ENCODE peak calls at places on chromosomes 6 and 20, in four cellular contexts. K is K562, F is HepG2, T is H1. W is an unnamed sample.

GRCh38 chr6:127606131-127606562 is 29.2 kb downstream of the C6orf58 start:
- DNase-seq in K (no peak), F (peak), T (no peak), W (peak)

GRCh38 chr20:42255820-42256219 is 637.6 kb upstream of the CHD6 start:
- DNase-seq in K (no peak), T (no peak), F (no peak), W (no peak)

GRCh38 chr6:167444602-167445346 is 119.9 kb downstream of the TTLL2 start:
- DNase-seq in K (no peak), F (peak), T (no peak), W (no peak)

GRCh38 chr6:169961772-169962561 is 210.5 kb downstream of the ERMARD start:
- DNase-seq in T (no peak), F (no peak), K (no peak), W (no peak)

GRCh38 chr6:11921017-11921438 is 91.1 kb upstream of the HIVEP1 start:
- DNase-seq in K (peak), F (no peak), T (no peak), W (peak)

GRCh38 chr6:121794630-121795029 is 359.2 kb downstream of the GJA1 start:
- DNase-seq in K (no peak), F (no peak), T (no peak), W (peak)

GRCh38 chr20:49028684-49029083 is 17.4 kb upstream of the CSE1L start:
- DNase-seq in F (peak), T (no peak), K (peak), W (peak)

GRCh38 chr6:118551063-118551672 is 3.1 kb downstream of the PLN start:
- DNase-seq in K (peak), T (no peak), F (peak), W (peak)

GRCh38 chr20:41249781-41250281 is 67.7 kb downstream of the ZHX3 start:
- DNase-seq in T (peak), F (peak), K (peak), W (peak)

GRCh38 chr6:112600168-112600567 is 253.0 kb downstream of the RFPL4B start:
- DNase-seq in T (no peak), F (no peak), K (no peak), W (no peak)

GRCh38 chr20:22922987-22923386 is 112.1 kb upstream of the SSTR4 start:
- DNase-seq in F (no peak), K (no peak), T (no peak), W (no peak)

GRCh38 chr6:19864285-19864684 is 27.1 kb downstream of the ID4 start:
- DNase-seq in T (no peak), K (no peak), F (no peak), W (no peak)

GRCh38 chr20:50376888-50377459 is 133.2 kb upstream of the PTPN1 start:
- DNase-seq in T (no peak), K (no peak), F (no peak), W (no peak)

GRCh38 chr6:73694711-73695411 is 1.1 kb upstream of the CD109 start:
- DNase-seq in K (no peak), F (no peak), T (no peak), W (no peak)

GRCh38 chr6:65786815-65787214 is 79.8 kb upstream of the EYS start:
- DNase-seq in K (no peak), F (no peak), T (no peak), W (no peak)

GRCh38 chr6:11423667-11424066 is 113.9 kb upstream of the TMEM170B start:
- DNase-seq in T (no peak), F (no peak), K (no peak), W (no peak)

GRCh38 chr20:11912013-11912663 is 5.6 kb upstream of the BTBD3 start:
- DNase-seq in K (no peak), F (peak), T (no peak), W (peak)

GRCh38 chr20:44516491-44516890 is 5.4 kb downstream of the SERINC3 start:
- DNase-seq in K (no peak), T (no peak), F (no peak), W (no peak)

GRCh38 chr20:2402271-2402980 is 21.7 kb downstream of the TGM6 start:
- DNase-seq in F (peak), T (no peak), K (no peak), W (peak)

GRCh38 chr6:168717491-168717890 is 276.5 kb downstream of the SMOC2 start:
- DNase-seq in K (no peak), F (no peak), T (no peak), W (no peak)

GRCh38 chr6:3939559-3939958 is 90.4 kb downstream of the FAM50B start:
- DNase-seq in K (no peak), T (no peak), F (no peak), W (no peak)

GRCh38 chr20:31823360-31824124 is 4.4 kb downstream of the MYLK2 start:
- DNase-seq in T (no peak), K (no peak), F (no peak), W (no peak)

GRCh38 chr20:11499235-11499634 is 418.5 kb upstream of the BTBD3 start:
- DNase-seq in T (no peak), F (no peak), K (no peak), W (no peak)

GRCh38 chr6:105667061-105667460 is 264.2 kb upstream of the PREP start:
- DNase-seq in F (no peak), K (no peak), T (no peak), W (no peak)

GRCh38 chr6:1856381-1856780 is 246.7 kb downstream of the FOXC1 start:
- DNase-seq in T (no peak), F (no peak), K (no peak), W (no peak)

GRCh38 chr6:51265426-51265825 is 446.8 kb downstream of the TFAP2B start:
- DNase-seq in K (no peak), T (no peak), F (no peak), W (no peak)

GRCh38 chr6:135796884-135797283 is 54.6 kb upstream of the PDE7B start:
- DNase-seq in K (no peak), T (no peak), F (no peak), W (no peak)

GRCh38 chr6:38349795-38350194 is 289.9 kb downstream of the BTBD9 start:
- DNase-seq in F (no peak), T (no peak), K (no peak), W (no peak)

GRCh38 chr6:134911532-134911931 is 38.4 kb downstream of the ALDH8A1 start:
- DNase-seq in F (no peak), K (no peak), T (no peak), W (no peak)

GRCh38 chr20:25037288-25038102 is 20.4 kb downstream of the ACSS1 start:
- DNase-seq in F (no peak), K (no peak), T (no peak), W (no peak)

GRCh38 chr6:22471746-22472145 is 97.6 kb upstream of the HDGFL1 start:
- DNase-seq in K (no peak), F (no peak), T (no peak), W (no peak)

GRCh38 chr6:19891446-19891845 is 54.3 kb downstream of the ID4 start:
- DNase-seq in T (no peak), F (no peak), K (no peak), W (no peak)

GRCh38 chr6:125781307-125781868 is 9.4 kb upstream of the NCOA7 start:
- DNase-seq in K (no peak), T (no peak), F (no peak), W (no peak)

GRCh38 chr20:45090481-45090880 is 10.4 kb downstream of the KCNS1 start:
- DNase-seq in F (no peak), T (no peak), K (no peak), W (no peak)

GRCh38 chr20:62369508-62370114 is 2.5 kb upstream of the LAMA5 start:
- DNase-seq in T (no peak), F (no peak), K (no peak), W (no peak)

DNA sequence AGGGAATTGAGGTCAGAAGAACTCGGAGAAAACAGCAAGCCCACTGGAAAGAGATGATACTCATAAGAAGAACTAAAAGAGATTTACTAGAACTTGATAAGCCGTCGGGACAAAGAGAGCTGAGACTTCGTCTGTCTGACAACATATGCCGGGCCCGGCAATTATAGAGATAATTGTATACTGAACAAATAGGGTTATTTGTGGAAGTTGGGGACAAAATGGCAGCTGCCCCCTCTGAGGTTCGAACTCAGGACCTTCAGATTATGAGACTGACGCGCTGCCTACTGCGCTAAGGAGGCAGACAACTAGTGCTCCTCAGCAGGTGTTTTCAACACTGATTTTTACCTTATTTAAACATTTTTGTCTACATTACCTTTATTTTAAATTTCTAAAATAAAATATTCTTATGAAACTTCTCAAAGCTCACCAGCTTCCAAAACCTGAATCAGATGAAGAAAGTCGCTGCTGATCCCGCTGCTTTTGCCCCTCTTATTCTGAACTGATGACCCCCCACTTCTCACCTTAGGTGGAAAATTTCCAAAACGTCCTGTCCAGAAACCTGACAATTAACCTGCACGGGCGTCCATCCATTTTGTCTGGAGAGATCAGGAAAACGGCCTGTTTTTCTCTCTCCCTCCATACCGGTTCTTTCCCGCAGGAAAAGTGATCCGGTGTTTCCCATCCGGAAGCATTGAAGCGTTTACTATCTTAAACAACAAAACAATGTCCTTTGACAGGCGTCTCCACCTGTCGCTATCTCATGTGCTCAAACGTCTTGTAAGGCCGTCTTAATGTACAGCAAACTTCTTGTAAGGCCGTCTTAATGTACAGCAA is 29.5 kb upstream of the TRIM27 start:
- DNase-seq in T (peak), F (peak), K (peak), W (peak)
- TF ChIP-seq PHF8 in T (no peak), F (peak), K (peak), W (no peak)

GRCh38 chr20:36791862-36792261 is 18.3 kb upstream of the DSN1 start:
- DNase-seq in T (no peak), F (no peak), K (no peak), W (no peak)

GRCh38 chr20:36793294-36794115 is 19.9 kb upstream of the DSN1 start:
- DNase-seq in K (no peak), T (no peak), F (no peak), W (no peak)

GRCh38 chr20:36794116-36794474 is 20.5 kb upstream of the DSN1 start:
- DNase-seq in T (no peak), F (no peak), K (no peak), W (no peak)

GRCh38 chr20:36795691-36796090 is 22.1 kb upstream of the DSN1 start:
- DNase-seq in T (no peak), K (no peak), F (no peak), W (no peak)

GRCh38 chr20:36792422-36792821 is 18.9 kb upstream of the DSN1 start:
- DNase-seq in F (peak), K (no peak), T (peak), W (peak)
- TF ChIP-seq PHF8 in F (no peak), K (no peak), T (no peak), W (no peak)

GRCh38 chr6:132892929-132893771 is 78.8 kb downstream of the RPS12 start:
- DNase-seq in K (no peak), F (no peak), T (no peak), W (no peak)

GRCh38 chr6:132898376-132898775 is 84.0 kb downstream of the RPS12 start:
- DNase-seq in T (no peak), K (no peak), F (no peak), W (no peak)

GRCh38 chr6:132888701-132889100 is 74.3 kb downstream of the RPS12 start:
- DNase-seq in T (no peak), K (no peak), F (no peak), W (no peak)

DNA sequence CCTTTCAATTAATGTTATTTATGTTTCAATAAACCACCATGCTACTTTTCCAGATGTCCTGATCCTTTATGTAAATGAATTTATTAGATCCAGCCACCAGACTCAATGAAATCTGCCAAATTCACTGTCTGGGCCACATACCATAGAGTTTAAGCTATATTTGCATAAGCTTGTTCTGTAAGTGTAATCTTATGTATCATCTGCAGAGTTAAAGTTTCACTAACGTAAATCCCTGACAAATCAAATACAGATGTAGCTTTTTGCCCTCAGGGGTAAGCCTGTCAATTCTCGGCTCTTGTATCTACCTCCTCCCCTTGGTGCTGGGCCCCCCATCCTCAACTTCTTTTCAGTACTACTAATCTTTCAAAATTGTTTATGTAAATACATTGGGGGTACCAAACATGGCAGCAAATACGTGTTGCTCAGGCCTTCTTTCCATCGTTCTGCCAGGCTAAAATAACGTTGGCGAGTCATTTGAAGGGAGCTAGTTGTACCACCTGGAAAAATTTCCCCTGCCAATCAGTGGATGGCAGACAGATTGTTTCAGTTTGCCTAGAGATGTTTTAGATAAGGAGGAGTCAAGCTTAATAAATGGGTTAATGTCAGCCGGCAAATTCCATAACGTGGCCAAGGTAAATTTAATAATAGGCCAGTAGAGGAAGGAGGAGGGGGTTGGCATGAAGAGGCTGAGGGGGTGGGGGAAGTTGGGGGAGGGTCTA is 79.6 kb downstream of the RPS12 start:
- DNase-seq in K (no peak), T (no peak), F (no peak), W (no peak)
- TF ChIP-seq PHF8 in K (no peak), T (no peak), F (no peak), W (no peak)

DNA sequence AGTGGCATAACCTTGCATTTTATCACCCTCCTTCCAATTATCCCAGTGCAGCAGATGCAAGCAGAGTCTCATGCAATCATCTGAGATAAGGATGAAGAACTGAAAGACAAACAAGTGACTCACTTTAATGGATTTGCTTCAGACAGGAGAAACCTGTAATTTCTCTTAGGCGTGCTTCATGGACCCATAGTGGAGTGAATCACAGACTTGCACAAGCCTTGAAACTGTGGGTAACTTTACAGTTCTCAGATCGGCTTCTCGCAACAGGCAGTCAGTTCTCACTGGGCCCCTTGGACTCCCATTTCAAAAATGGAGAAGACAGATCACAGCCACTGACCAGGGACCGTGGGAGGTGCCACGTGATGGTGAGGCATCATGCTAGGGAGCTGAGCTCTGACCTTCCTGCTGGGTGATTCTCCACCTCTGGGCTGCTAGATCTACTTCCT is at the start of gene ADGRF4:
- DNase-seq in T (no peak), K (no peak), F (no peak), W (peak)
- TF ChIP-seq PHF8 in T (no peak), K (no peak), F (no peak), W (no peak)

DNA sequence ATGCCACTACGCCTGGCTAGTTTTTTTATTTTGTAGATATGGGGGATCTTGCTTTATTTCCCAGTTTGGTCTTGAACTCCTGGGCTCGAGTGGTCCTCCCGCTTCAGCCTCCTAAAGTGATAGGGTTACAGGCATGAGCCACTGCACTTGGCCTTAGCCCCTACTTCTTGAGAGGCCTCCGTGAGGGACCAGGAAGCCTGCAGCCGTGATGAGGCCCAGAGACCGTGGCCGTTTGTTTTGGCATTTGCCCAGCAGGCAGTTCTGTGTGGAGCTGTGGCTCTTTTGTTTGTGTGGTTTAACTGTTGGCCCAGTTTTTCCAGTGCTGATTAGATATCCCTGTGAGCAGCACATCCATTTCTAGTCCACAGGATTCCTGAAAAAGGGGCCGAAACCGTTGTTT is 39.8 kb downstream of the SRSF3 start:
- DNase-seq in F (peak), T (no peak), K (no peak), W (no peak)
- TF ChIP-seq PHF8 in F (no peak), T (no peak), K (no peak), W (no peak)

GRCh38 chr20:47117789-47118188 is 223.1 kb downstream of the EYA2 start:
- DNase-seq in K (no peak), F (no peak), T (no peak), W (no peak)
- TF ChIP-seq PHF8 in K (no peak), F (no peak), T (no peak), W (no peak)

GRCh38 chr6:26068036-26068435 is 19.2 kb upstream of the HFE start:
- DNase-seq in K (no peak), F (no peak), T (no peak), W (no peak)

GRCh38 chr6:26065952-26066380 is 21.3 kb upstream of the HFE start:
- DNase-seq in K (peak), T (no peak), F (peak), W (peak)

GRCh38 chr6:26075063-26075717 is 12.0 kb upstream of the HFE start:
- DNase-seq in K (no peak), T (no peak), F (peak), W (no peak)

GRCh38 chr6:26067367-26067766 is 19.9 kb upstream of the HFE start:
- DNase-seq in T (no peak), F (no peak), K (no peak), W (no peak)

DNA sequence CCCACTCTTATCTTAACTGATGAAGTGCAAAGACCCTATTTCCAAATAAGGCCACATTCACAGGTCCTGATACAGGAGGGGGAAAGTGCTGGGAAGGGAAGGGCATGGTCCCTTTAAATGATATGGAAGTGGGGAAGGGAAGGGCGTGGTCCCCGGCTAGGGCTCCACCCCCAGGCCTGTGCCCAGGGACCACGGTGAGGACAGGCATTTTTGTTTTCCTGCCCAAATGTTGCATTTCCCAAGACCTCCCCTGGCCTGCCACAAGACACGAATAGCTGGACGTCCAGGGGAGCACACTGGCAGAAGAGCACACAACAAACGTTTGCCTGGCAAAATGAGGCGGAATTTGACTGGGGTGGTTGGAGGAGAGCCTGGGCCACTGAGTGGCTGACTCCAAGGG is 16.1 kb upstream of the HFE start:
- DNase-seq in K (no peak), F (no peak), T (no peak), W (no peak)
- TF ChIP-seq PHF8 in K (no peak), F (no peak), T (no peak), W (no peak)

DNA sequence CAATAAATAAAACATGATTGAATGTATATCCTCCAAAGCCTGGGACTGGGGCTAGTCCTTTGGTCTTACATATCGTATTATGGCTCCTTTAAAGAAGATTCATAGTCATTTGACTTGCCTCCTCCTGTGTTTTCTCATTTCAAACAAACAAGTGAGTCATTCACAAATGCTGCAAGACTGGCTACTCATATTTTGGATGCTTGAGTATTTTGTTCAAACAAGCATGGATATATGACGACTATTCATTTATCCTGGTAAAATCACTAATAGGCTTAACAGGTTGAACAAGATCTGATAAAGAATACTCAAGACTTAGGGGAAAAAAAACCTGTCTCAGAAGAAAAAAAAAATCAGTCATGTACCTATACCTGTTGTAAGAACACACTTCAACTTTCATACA is 111.1 kb upstream of the CCDC28A start:
- DNase-seq in T (no peak), F (peak), K (no peak), W (peak)
- TF ChIP-seq PHF8 in T (no peak), F (no peak), K (no peak), W (no peak)

GRCh38 chr6:32664827-32665362 is 1.6 kb downstream of the HLA-DQB1 start:
- DNase-seq in T (no peak), F (no peak), K (no peak), W (no peak)
- TF ChIP-seq PHF8 in T (no peak), F (no peak), K (no peak), W (no peak)

W was measured in A549.